ENCODE peak calls at places on chromosomes 1 and 21, in five cellular contexts. One of them, this sample, is unnamed. For H3K27me3, the result is how much of the 10 kb centered on the place peaks cover.

GRCh38 chr1:228082975-228083870 is 715 bp downstream of the ARF1 start:
- DNase-seq in K562: peak
- DNase-seq in neural progenitor cell: peak
- DNase-seq in fibroblast of lung: peak
- DNase-seq in effector memory CD4-positive, alpha-beta T cell: peak
- DNase-seq in this sample: no peak

GRCh38 chr1:205172729-205173366 is 38.7 kb downstream of the DSTYK start:
- DNase-seq in K562: peak
- DNase-seq in neural progenitor cell: no peak
- DNase-seq in fibroblast of lung: peak
- DNase-seq in effector memory CD4-positive, alpha-beta T cell: no peak
- DNase-seq in this sample: no peak

GRCh38 chr1:188402986-188403385 is 1574.2 kb downstream of the PLA2G4A start:
- DNase-seq in K562: no peak
- DNase-seq in neural progenitor cell: no peak
- DNase-seq in fibroblast of lung: no peak
- DNase-seq in effector memory CD4-positive, alpha-beta T cell: no peak
- DNase-seq in this sample: no peak

GRCh38 chr1:90340604-90341003 is 345.7 kb downstream of the ZNF326 start:
- DNase-seq in K562: no peak
- DNase-seq in neural progenitor cell: no peak
- DNase-seq in fibroblast of lung: no peak
- DNase-seq in effector memory CD4-positive, alpha-beta T cell: no peak
- DNase-seq in this sample: no peak

GRCh38 chr21:29604096-29604495 is 305.4 kb downstream of the BACH1 start:
- DNase-seq in K562: no peak
- DNase-seq in neural progenitor cell: no peak
- DNase-seq in fibroblast of lung: no peak
- DNase-seq in effector memory CD4-positive, alpha-beta T cell: no peak
- DNase-seq in this sample: no peak

GRCh38 chr1:15764269-15764764 is 5.7 kb downstream of the FBLIM1 start:
- DNase-seq in K562: peak
- DNase-seq in neural progenitor cell: no peak
- DNase-seq in fibroblast of lung: no peak
- DNase-seq in effector memory CD4-positive, alpha-beta T cell: no peak
- DNase-seq in this sample: no peak

GRCh38 chr1:172323666-172324065 is 96.8 kb upstream of the C1orf105 start:
- DNase-seq in K562: no peak
- DNase-seq in neural progenitor cell: no peak
- DNase-seq in fibroblast of lung: peak
- DNase-seq in effector memory CD4-positive, alpha-beta T cell: no peak
- DNase-seq in this sample: no peak

GRCh38 chr1:15974855-15975254 is 1.0 kb downstream of the ZBTB17 start:
- DNase-seq in K562: peak
- DNase-seq in neural progenitor cell: no peak
- DNase-seq in fibroblast of lung: no peak
- DNase-seq in effector memory CD4-positive, alpha-beta T cell: no peak
- DNase-seq in this sample: no peak

GRCh38 chr1:54850737-54851136 is 36.3 kb downstream of the DHCR24 start:
- DNase-seq in K562: no peak
- DNase-seq in neural progenitor cell: no peak
- DNase-seq in fibroblast of lung: peak
- DNase-seq in effector memory CD4-positive, alpha-beta T cell: no peak
- DNase-seq in this sample: no peak

GRCh38 chr1:165871311-165872067 is 44.1 kb downstream of the UCK2 start:
- DNase-seq in K562: peak
- DNase-seq in neural progenitor cell: peak
- DNase-seq in fibroblast of lung: peak
- DNase-seq in effector memory CD4-positive, alpha-beta T cell: peak
- DNase-seq in this sample: peak

GRCh38 chr1:156480411-156481192 is 20.0 kb downstream of the MEF2D start:
- DNase-seq in K562: peak
- DNase-seq in neural progenitor cell: peak
- DNase-seq in fibroblast of lung: no peak
- DNase-seq in effector memory CD4-positive, alpha-beta T cell: peak
- DNase-seq in this sample: no peak

GRCh38 chr1:62590255-62590969 is 6.9 kb upstream of the ANGPTL3 start:
- DNase-seq in K562: no peak
- DNase-seq in neural progenitor cell: no peak
- DNase-seq in fibroblast of lung: no peak
- DNase-seq in effector memory CD4-positive, alpha-beta T cell: no peak
- DNase-seq in this sample: no peak

GRCh38 chr1:229896306-229896705 is 170.7 kb upstream of the GALNT2 start:
- DNase-seq in K562: no peak
- DNase-seq in neural progenitor cell: no peak
- DNase-seq in fibroblast of lung: no peak
- DNase-seq in effector memory CD4-positive, alpha-beta T cell: no peak
- DNase-seq in this sample: no peak

GRCh38 chr1:115828101-115829022 is 12.6 kb downstream of the NHLH2 start:
- DNase-seq in K562: peak
- DNase-seq in neural progenitor cell: peak
- DNase-seq in fibroblast of lung: peak
- DNase-seq in effector memory CD4-positive, alpha-beta T cell: no peak
- DNase-seq in this sample: no peak

GRCh38 chr1:154295408-154296235 is 23.2 kb downstream of the HAX1 start:
- DNase-seq in K562: no peak
- DNase-seq in neural progenitor cell: no peak
- DNase-seq in fibroblast of lung: peak
- DNase-seq in effector memory CD4-positive, alpha-beta T cell: no peak
- DNase-seq in this sample: no peak

GRCh38 chr1:216614011-216614934 is 109.0 kb downstream of the ESRRG start:
- DNase-seq in K562: no peak
- DNase-seq in neural progenitor cell: no peak
- DNase-seq in fibroblast of lung: no peak
- DNase-seq in effector memory CD4-positive, alpha-beta T cell: no peak
- DNase-seq in this sample: no peak

GRCh38 chr1:27099904-27100796 is 54.8 kb downstream of the SLC9A1 start:
- DNase-seq in K562: peak
- DNase-seq in neural progenitor cell: peak
- DNase-seq in fibroblast of lung: peak
- DNase-seq in effector memory CD4-positive, alpha-beta T cell: no peak
- DNase-seq in this sample: peak

GRCh38 chr1:31575373-31576140 is 758 bp upstream of the TINAGL1 start:
- DNase-seq in K562: no peak
- DNase-seq in neural progenitor cell: peak
- DNase-seq in fibroblast of lung: no peak
- DNase-seq in effector memory CD4-positive, alpha-beta T cell: no peak
- DNase-seq in this sample: no peak

GRCh38 chr1:205563927-205564441 is 59.5 kb downstream of the CDK18 start:
- DNase-seq in K562: no peak
- DNase-seq in neural progenitor cell: no peak
- DNase-seq in fibroblast of lung: no peak
- DNase-seq in effector memory CD4-positive, alpha-beta T cell: no peak
- DNase-seq in this sample: no peak

GRCh38 chr1:32897082-32898049 is 3.8 kb downstream of the TMEM54 start:
- DNase-seq in K562: no peak
- DNase-seq in neural progenitor cell: no peak
- DNase-seq in fibroblast of lung: no peak
- DNase-seq in effector memory CD4-positive, alpha-beta T cell: no peak
- DNase-seq in this sample: no peak

DNA sequence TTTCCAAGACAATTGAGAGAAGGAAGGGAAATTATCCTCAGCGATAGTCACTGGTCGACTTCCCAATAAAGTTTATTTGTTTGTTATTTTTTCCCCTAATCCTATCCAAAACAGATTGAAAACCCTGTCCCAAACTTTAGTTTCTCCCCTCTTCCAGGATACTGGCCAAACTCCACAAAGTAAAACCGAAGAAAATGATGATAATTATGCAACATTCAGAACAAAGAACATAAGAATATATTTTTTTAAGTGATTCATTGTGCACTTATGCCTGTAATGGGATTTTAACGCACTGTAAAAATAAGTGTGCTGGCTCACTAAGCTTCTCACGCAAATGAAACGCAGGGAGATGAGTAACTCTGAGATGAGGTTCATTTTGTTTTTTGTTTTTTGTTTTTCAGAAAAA is 6.0 kb downstream of the GLIS1 start:
- DNase-seq in K562: no peak
- DNase-seq in neural progenitor cell: no peak
- DNase-seq in fibroblast of lung: peak
- DNase-seq in effector memory CD4-positive, alpha-beta T cell: no peak
- DNase-seq in this sample: no peak
- H3K4me3 ChIP-seq in K562: no peak
- H3K4me3 ChIP-seq in neural progenitor cell: no peak
- H3K4me3 ChIP-seq in fibroblast of lung: no peak
- H3K4me3 ChIP-seq in effector memory CD4-positive, alpha-beta T cell: no peak
- H3K4me3 ChIP-seq in this sample: no peak

DNA sequence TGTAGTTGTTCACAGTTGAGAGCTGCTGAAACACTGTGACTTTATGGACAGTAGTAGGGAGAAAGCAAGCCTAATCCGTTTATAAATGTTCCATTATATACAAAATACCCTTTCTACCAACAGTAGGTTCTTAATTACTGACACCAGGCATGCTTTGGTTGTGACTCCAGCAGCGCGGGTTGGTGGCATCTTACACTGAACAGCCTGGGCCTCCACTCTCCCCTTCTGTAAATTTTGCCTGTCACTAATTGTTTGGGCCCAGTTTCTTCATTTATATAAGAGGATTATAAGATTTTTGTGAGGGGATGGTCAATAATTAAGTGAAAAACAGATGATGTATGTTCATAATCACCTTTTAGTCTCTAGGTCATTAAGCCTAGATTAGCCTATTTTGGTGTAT is 58.2 kb downstream of the ITSN1 start:
- DNase-seq in K562: no peak
- DNase-seq in neural progenitor cell: no peak
- DNase-seq in fibroblast of lung: no peak
- DNase-seq in effector memory CD4-positive, alpha-beta T cell: no peak
- DNase-seq in this sample: no peak
- H3K27me3 ChIP-seq in K562: under half
- H3K27me3 ChIP-seq in neural progenitor cell: under half
- H3K27me3 ChIP-seq in fibroblast of lung: under half
- H3K27me3 ChIP-seq in effector memory CD4-positive, alpha-beta T cell: under half
- H3K27me3 ChIP-seq in this sample: under half

GRCh38 chr21:34701726-34702125 is 32.9 kb downstream of the CLIC6 start:
- DNase-seq in K562: no peak
- DNase-seq in neural progenitor cell: no peak
- DNase-seq in fibroblast of lung: no peak
- DNase-seq in effector memory CD4-positive, alpha-beta T cell: no peak
- DNase-seq in this sample: no peak
- H3K4me3 ChIP-seq in K562: no peak
- H3K4me3 ChIP-seq in neural progenitor cell: no peak
- H3K4me3 ChIP-seq in fibroblast of lung: no peak
- H3K4me3 ChIP-seq in effector memory CD4-positive, alpha-beta T cell: no peak
- H3K4me3 ChIP-seq in this sample: no peak

GRCh38 chr1:29687601-29688244 is 451.4 kb downstream of the PTPRU start:
- DNase-seq in K562: no peak
- DNase-seq in neural progenitor cell: no peak
- DNase-seq in fibroblast of lung: no peak
- DNase-seq in effector memory CD4-positive, alpha-beta T cell: no peak
- DNase-seq in this sample: no peak

GRCh38 chr1:29688477-29689365 is 452.4 kb downstream of the PTPRU start:
- DNase-seq in K562: peak
- DNase-seq in neural progenitor cell: no peak
- DNase-seq in fibroblast of lung: peak
- DNase-seq in effector memory CD4-positive, alpha-beta T cell: no peak
- DNase-seq in this sample: no peak

GRCh38 chr1:29690156-29690555 is 453.8 kb downstream of the PTPRU start:
- DNase-seq in K562: no peak
- DNase-seq in neural progenitor cell: no peak
- DNase-seq in fibroblast of lung: no peak
- DNase-seq in effector memory CD4-positive, alpha-beta T cell: no peak
- DNase-seq in this sample: no peak

GRCh38 chr1:29691499-29691898 is 455.2 kb downstream of the PTPRU start:
- DNase-seq in K562: no peak
- DNase-seq in neural progenitor cell: no peak
- DNase-seq in fibroblast of lung: no peak
- DNase-seq in effector memory CD4-positive, alpha-beta T cell: no peak
- DNase-seq in this sample: no peak

GRCh38 chr1:29689372-29690030 is 453.2 kb downstream of the PTPRU start:
- DNase-seq in K562: no peak
- DNase-seq in neural progenitor cell: no peak
- DNase-seq in fibroblast of lung: no peak
- DNase-seq in effector memory CD4-positive, alpha-beta T cell: no peak
- DNase-seq in this sample: no peak
- H3K27me3 ChIP-seq in K562: under half
- H3K27me3 ChIP-seq in neural progenitor cell: under half
- H3K27me3 ChIP-seq in fibroblast of lung: under half
- H3K27me3 ChIP-seq in effector memory CD4-positive, alpha-beta T cell: under half
- H3K27me3 ChIP-seq in this sample: under half

GRCh38 chr1:14678011-14678638 is 79.6 kb downstream of the KAZN start:
- DNase-seq in K562: no peak
- DNase-seq in neural progenitor cell: no peak
- DNase-seq in fibroblast of lung: no peak
- DNase-seq in effector memory CD4-positive, alpha-beta T cell: no peak
- DNase-seq in this sample: no peak

GRCh38 chr1:14672030-14672429 is 73.5 kb downstream of the KAZN start:
- DNase-seq in K562: no peak
- DNase-seq in neural progenitor cell: no peak
- DNase-seq in fibroblast of lung: no peak
- DNase-seq in effector memory CD4-positive, alpha-beta T cell: no peak
- DNase-seq in this sample: no peak

GRCh38 chr1:14677291-14677690 is 78.8 kb downstream of the KAZN start:
- DNase-seq in K562: no peak
- DNase-seq in neural progenitor cell: no peak
- DNase-seq in fibroblast of lung: no peak
- DNase-seq in effector memory CD4-positive, alpha-beta T cell: no peak
- DNase-seq in this sample: no peak

GRCh38 chr1:14676400-14676799 is 77.9 kb downstream of the KAZN start:
- DNase-seq in K562: no peak
- DNase-seq in neural progenitor cell: no peak
- DNase-seq in fibroblast of lung: no peak
- DNase-seq in effector memory CD4-positive, alpha-beta T cell: no peak
- DNase-seq in this sample: no peak

GRCh38 chr1:14674030-14674429 is 75.5 kb downstream of the KAZN start:
- DNase-seq in K562: no peak
- DNase-seq in neural progenitor cell: no peak
- DNase-seq in fibroblast of lung: no peak
- DNase-seq in effector memory CD4-positive, alpha-beta T cell: no peak
- DNase-seq in this sample: no peak
- H3K4me3 ChIP-seq in K562: no peak
- H3K4me3 ChIP-seq in neural progenitor cell: no peak
- H3K4me3 ChIP-seq in fibroblast of lung: no peak
- H3K4me3 ChIP-seq in effector memory CD4-positive, alpha-beta T cell: no peak
- H3K4me3 ChIP-seq in this sample: no peak

GRCh38 chr1:22249928-22250680 is 107.2 kb upstream of the WNT4 start:
- DNase-seq in K562: no peak
- DNase-seq in neural progenitor cell: no peak
- DNase-seq in fibroblast of lung: no peak
- DNase-seq in effector memory CD4-positive, alpha-beta T cell: no peak
- DNase-seq in this sample: no peak

GRCh38 chr1:22246755-22247480 is 104.0 kb upstream of the WNT4 start:
- DNase-seq in K562: no peak
- DNase-seq in neural progenitor cell: no peak
- DNase-seq in fibroblast of lung: no peak
- DNase-seq in effector memory CD4-positive, alpha-beta T cell: no peak
- DNase-seq in this sample: no peak

GRCh38 chr1:22247527-22248218 is 104.8 kb upstream of the WNT4 start:
- DNase-seq in K562: no peak
- DNase-seq in neural progenitor cell: no peak
- DNase-seq in fibroblast of lung: no peak
- DNase-seq in effector memory CD4-positive, alpha-beta T cell: no peak
- DNase-seq in this sample: no peak

GRCh38 chr1:22250724-22251123 is 107.8 kb upstream of the WNT4 start:
- DNase-seq in K562: no peak
- DNase-seq in neural progenitor cell: no peak
- DNase-seq in fibroblast of lung: no peak
- DNase-seq in effector memory CD4-positive, alpha-beta T cell: no peak
- DNase-seq in this sample: no peak

GRCh38 chr1:22248746-22249145 is 105.8 kb upstream of the WNT4 start:
- DNase-seq in K562: no peak
- DNase-seq in neural progenitor cell: no peak
- DNase-seq in fibroblast of lung: no peak
- DNase-seq in effector memory CD4-positive, alpha-beta T cell: no peak
- DNase-seq in this sample: no peak
- H3K27me3 ChIP-seq in K562: half or more
- H3K27me3 ChIP-seq in neural progenitor cell: half or more
- H3K27me3 ChIP-seq in fibroblast of lung: under half
- H3K27me3 ChIP-seq in effector memory CD4-positive, alpha-beta T cell: under half
- H3K27me3 ChIP-seq in this sample: under half

This sample was measured in HAP-1.